ENCODE peak calls at places on chromosomes 5 and 9, in eight cellular contexts. Y is ovary, X is left lung, N is cardiac muscle cell, T is uterus, H is fibroblast of lung, F is pancreas, G is brain microvascular endothelial cell. U is an unnamed sample.

GRCh38 chr9:93697352-93698139 is 121.2 kb downstream of the PHF2 start:
- DNase-seq in F (no peak), X (no peak), H (no peak), N (no peak), Y (no peak), T (no peak), G (no peak), U (no peak)

GRCh38 chr9:98635374-98635773 is 73.4 kb downstream of the GABBR2 start:
- DNase-seq in Y (no peak), X (no peak), G (no peak), N (no peak), H (no peak), T (no peak), F (no peak), U (no peak)

GRCh38 chr9:82598254-82599039 is 464.5 kb downstream of the RASEF start:
- DNase-seq in F (no peak), G (no peak), Y (no peak), X (no peak), T (no peak), N (no peak), H (peak; percentile 5), U (no peak)

GRCh38 chr5:140363631-140364471 is 3.9 kb downstream of the SLC4A9 start:
- DNase-seq in X (no peak), Y (no peak), N (no peak), T (no peak), H (no peak), F (no peak), G (no peak), U (no peak)

GRCh38 chr5:41406944-41407343 is 103.5 kb downstream of the PLCXD3 start:
- DNase-seq in Y (no peak), H (no peak), F (no peak), G (no peak), N (no peak), T (no peak), X (no peak), U (no peak)

GRCh38 chr5:43336159-43336558 is 22.9 kb upstream of the HMGCS1 start:
- DNase-seq in X (no peak), T (no peak), Y (no peak), G (no peak), N (no peak), H (no peak), F (no peak), U (no peak)

GRCh38 chr5:82808960-82809359 is 268.2 kb downstream of the TMEM167A start:
- DNase-seq in F (no peak), N (no peak), Y (no peak), T (no peak), X (no peak), G (peak; percentile 55), H (peak; percentile 4), U (no peak)

GRCh38 chr9:129552064-129552463 is 68.8 kb downstream of the C9orf50 start:
- DNase-seq in G (no peak), H (peak; percentile 29), F (no peak), N (no peak), Y (peak; percentile 52), X (no peak), T (no peak), U (no peak)

GRCh38 chr5:175092691-175093090 is 351.3 kb downstream of the DRD1 start:
- DNase-seq in F (no peak), G (no peak), N (peak; percentile 10), T (no peak), X (no peak), H (no peak), Y (no peak), U (no peak)

GRCh38 chr5:59506285-59506877 is 387.1 kb downstream of the PDE4D start:
- DNase-seq in T (no peak), H (peak; percentile 75), X (no peak), N (peak; percentile 45), F (no peak), G (no peak), Y (no peak), U (no peak)

GRCh38 chr5:321233-321725 is at the start of gene AHRR:
- DNase-seq in X (no peak), F (peak; percentile 85), G (peak; percentile 40), H (peak; percentile 54), T (no peak), N (peak; percentile 76), Y (no peak), U (no peak)

GRCh38 chr9:26870292-26870691 is 22.3 kb downstream of the CAAP1 start:
- DNase-seq in F (no peak), X (no peak), H (no peak), T (no peak), G (peak; percentile 49), N (no peak), Y (no peak), U (no peak)

GRCh38 chr9:22097712-22098111 is 88.6 kb upstream of the CDKN2B start:
- DNase-seq in H (peak; percentile 83), N (no peak), G (peak; percentile 73), F (no peak), X (no peak), Y (no peak), T (no peak), U (no peak)

GRCh38 chr5:143213231-143213850 is 190.1 kb downstream of the NR3C1 start:
- DNase-seq in N (no peak), T (no peak), H (peak; percentile 57), X (no peak), Y (no peak), G (no peak), F (no peak), U (no peak)

GRCh38 chr5:101897914-101898313 is 398.2 kb downstream of the SLCO4C1 start:
- DNase-seq in T (no peak), X (no peak), N (peak; percentile 40), Y (no peak), H (no peak), G (no peak), F (no peak), U (no peak)

GRCh38 chr5:61052870-61053269 is 107.9 kb downstream of the NDUFAF2 start:
- DNase-seq in H (peak; percentile 84), G (peak; percentile 83), N (no peak), Y (no peak), T (no peak), X (no peak), F (no peak), U (no peak)

GRCh38 chr5:142499591-142500384 is 175.0 kb upstream of the SPRY4 start:
- DNase-seq in H (no peak), G (no peak), Y (no peak), X (no peak), T (no peak), F (no peak), N (no peak), U (no peak)

GRCh38 chr9:121277518-121278275 is 9.7 kb downstream of the GSN start:
- DNase-seq in X (no peak), H (peak; percentile 51), Y (no peak), T (no peak), N (no peak), F (no peak), G (peak; percentile 46), U (no peak)

GRCh38 chr9:121275781-121276658 is 8.1 kb downstream of the GSN start:
- DNase-seq in X (no peak), F (no peak), N (no peak), G (no peak), H (no peak), T (no peak), Y (no peak), U (no peak)

GRCh38 chr9:121278535-121279169 is 10.7 kb downstream of the GSN start:
- DNase-seq in H (peak; percentile 96), N (peak; percentile 54), F (no peak), X (peak; percentile 71), G (peak; percentile 98), T (peak; percentile 78), Y (no peak), U (no peak)

GRCh38 chr9:121274851-121275250 is 6.9 kb downstream of the GSN start:
- DNase-seq in F (no peak), H (no peak), N (no peak), Y (no peak), G (no peak), T (no peak), X (no peak), U (no peak)

DNA sequence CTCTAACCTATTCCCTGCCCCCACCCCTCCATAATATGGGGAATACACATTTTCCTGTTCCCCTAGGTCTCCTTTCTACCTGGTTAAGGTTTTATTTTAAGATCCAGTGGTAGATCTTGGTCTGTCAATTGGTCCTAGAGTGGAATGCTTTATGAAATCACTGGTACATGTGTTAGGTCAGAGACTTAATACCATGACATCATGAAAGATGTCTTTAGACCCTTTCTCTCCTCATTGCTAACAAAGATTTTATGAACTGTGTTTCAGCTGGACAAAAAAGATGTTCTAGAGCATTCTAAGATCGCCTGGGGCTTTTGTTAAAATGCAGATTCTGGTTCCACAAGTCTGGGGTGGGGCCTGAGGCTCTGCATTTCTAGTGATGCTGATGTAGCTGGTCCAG is 9.1 kb downstream of the GSN start:
- DNase-seq in N (no peak), H (no peak), Y (no peak), G (no peak), T (no peak), X (no peak), F (no peak), U (no peak)
- H3K27ac ChIP-seq in N (no peak overlapping the region), H (peak overlapping the region; percentile 96), Y (peak overlapping the region; percentile 81), G (peak overlapping the region; percentile 82), T (peak overlapping the region; percentile 97), X (peak overlapping the region; percentile 83), F (no peak overlapping the region), U (no peak overlapping the region)

GRCh38 chr5:6632931-6633468 is at the start of the genes NSUN2 and SRD5A1:
- DNase-seq in T (peak; percentile 89), N (peak; percentile 91), F (peak; percentile 97), Y (peak; percentile 91), G (peak; percentile 77), X (peak; percentile 93), H (peak; percentile 93), U (peak; percentile 57)

GRCh38 chr5:6632324-6632930 is 417 bp downstream of the NSUN2 start:
- DNase-seq in X (peak; percentile 39), Y (no peak), H (peak; percentile 13), F (no peak), N (no peak), G (peak; percentile 22), T (no peak), U (no peak)

GRCh38 chr5:6633469-6634326 is 458 bp downstream of the SRD5A1 start:
- DNase-seq in G (peak; percentile 6), F (no peak), H (peak; percentile 5), X (peak; percentile 47), N (peak; percentile 11), T (no peak), Y (peak; percentile 56), U (no peak)

GRCh38 chr5:6634788-6635430 is 1.7 kb downstream of the SRD5A1 start:
- DNase-seq in X (no peak), Y (no peak), F (no peak), T (no peak), N (no peak), H (peak; percentile 5), G (no peak), U (no peak)

GRCh38 chr5:6634327-6634713 is 1.1 kb downstream of the SRD5A1 start:
- DNase-seq in H (no peak), X (no peak), Y (no peak), N (no peak), F (no peak), T (no peak), G (no peak), U (no peak)
- H3K36me3 ChIP-seq in H (peaks cover 9% of the 10 kb centered on the region), X (peaks cover 21% of the 10 kb centered on the region), Y (no peaks in the 10 kb centered on the region), N (peaks cover 8% of the 10 kb centered on the region), F (peaks cover 6% of the 10 kb centered on the region), T (no peaks in the 10 kb centered on the region), G (peaks cover 16% of the 10 kb centered on the region), U (peaks cover 24% of the 10 kb centered on the region)

GRCh38 chr9:109471994-109472393 is 26.1 kb downstream of the PTPN3 start:
- DNase-seq in X (no peak), H (no peak), G (no peak), Y (no peak), F (no peak), N (no peak), T (no peak), U (no peak)
- H3K27ac ChIP-seq in X (no peak overlapping the region), H (no peak overlapping the region), G (no peak overlapping the region), Y (no peak overlapping the region), F (no peak overlapping the region), N (no peak overlapping the region), T (no peak overlapping the region), U (no peak overlapping the region)

GRCh38 chr9:127498298-127498697 is 47.0 kb downstream of the LRSAM1 start:
- DNase-seq in N (no peak), T (no peak), H (no peak), G (no peak), X (no peak), Y (no peak), F (no peak), U (no peak)
- H3K36me3 ChIP-seq in N (peaks cover 3% of the 10 kb centered on the region), T (no peaks in the 10 kb centered on the region), H (peaks cover 43% of the 10 kb centered on the region), G (peaks cover 56% of the 10 kb centered on the region), X (peaks cover 97% of the 10 kb centered on the region), Y (no peaks in the 10 kb centered on the region), F (peaks cover 7% of the 10 kb centered on the region), U (no peaks in the 10 kb centered on the region)